ENCODE peak calls at places on chromosomes 1 and 21, in four cellular contexts. U, E, T and J are unnamed samples.

GRCh38 chr1:193592325-193592724 is 405.9 kb upstream of the B3GALT2 start:
- DNase-seq in U (no peak), E (no peak), T (no peak), J (no peak)

GRCh38 chr1:94955767-94956632 is 29.1 kb upstream of the CNN3 start:
- DNase-seq in U (peak; percentile 41), T (no peak), E (peak; percentile 34), J (no peak)

GRCh38 chr1:8077120-8077573 is 51.0 kb upstream of the ERRFI1 start:
- DNase-seq in E (peak; percentile 81), U (peak; percentile 99), T (peak; percentile 41), J (peak; percentile 10)

GRCh38 chr21:16029065-16029464 is 299.3 kb downstream of the USP25 start:
- DNase-seq in U (no peak), E (no peak), T (no peak), J (no peak)

GRCh38 chr1:212536586-212536985 is 72.0 kb upstream of the ATF3 start:
- DNase-seq in T (no peak), U (no peak), E (no peak), J (no peak)

GRCh38 chr1:1937549-1938275 is 18.6 kb upstream of the TMEM52 start:
- DNase-seq in T (no peak), E (peak; percentile 1), U (no peak), J (no peak)

GRCh38 chr1:235404190-235404589 is 37.0 kb downstream of the TBCE start:
- DNase-seq in T (no peak), U (peak; percentile 62), E (no peak), J (no peak)

GRCh38 chr1:214261206-214262123 is 19.5 kb upstream of the SMYD2 start:
- DNase-seq in U (peak; percentile 74), E (peak; percentile 89), T (peak; percentile 88), J (peak; percentile 87)

GRCh38 chr1:45314266-45314665 is 12.4 kb upstream of the HPDL start:
- DNase-seq in T (no peak), U (no peak), E (no peak), J (no peak)

GRCh38 chr1:152089014-152089674 is at the start of gene TCHHL1:
- DNase-seq in T (no peak), U (no peak), E (no peak), J (no peak)

GRCh38 chr1:154999651-155000474 is 2.7 kb upstream of the ZBTB7B start:
- DNase-seq in T (peak; percentile 77), E (peak; percentile 76), U (peak; percentile 44), J (peak; percentile 76)

DNA sequence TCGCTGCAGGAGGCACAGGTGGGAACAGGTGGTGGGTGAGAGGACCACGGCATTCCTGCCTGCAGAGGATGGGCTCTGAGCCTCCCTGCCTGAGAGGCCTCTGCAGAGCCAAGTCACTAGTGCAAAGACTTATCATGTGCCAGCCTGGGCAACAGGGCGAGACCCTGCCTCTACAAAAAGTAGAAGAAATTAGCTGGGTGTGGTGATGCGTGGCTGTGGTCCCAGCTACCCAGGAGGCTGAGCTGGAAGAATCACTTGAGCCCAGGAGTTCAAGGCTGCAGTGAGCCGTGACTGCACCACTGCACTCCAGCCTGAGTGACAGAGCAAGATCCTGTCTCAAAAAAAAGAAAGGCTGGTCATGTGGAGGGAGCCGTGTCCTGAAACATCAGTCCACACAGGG is 46.4 kb downstream of the PKNOX1 start:
- DNase-seq in T (no peak), U (no peak), E (no peak), J (no peak)
- H3K4me2 ChIP-seq in T (no peak overlapping the region), U (no peak overlapping the region), E (no peak overlapping the region), J (no peak overlapping the region)

GRCh38 chr1:195053478-195053877 is 1554.8 kb downstream of the KCNT2 start:
- DNase-seq in U (no peak), T (no peak), E (no peak), J (no peak)
- H2AFZ ChIP-seq in U (no peak overlapping the region), T (no peak overlapping the region), E (no peak overlapping the region), J (no peak overlapping the region)

GRCh38 chr1:110455151-110455550 is 4.2 kb downstream of the PROK1 start:
- DNase-seq in E (no peak), T (peak; percentile 84), U (no peak), J (peak; percentile 64)
- H3K4me2 ChIP-seq in E (no peak overlapping the region), T (no peak overlapping the region), U (no peak overlapping the region), J (no peak overlapping the region)

GRCh38 chr1:161805399-161806197 is 39.5 kb downstream of the ATF6 start:
- DNase-seq in E (no peak), T (no peak), U (no peak), J (no peak)
- H2AFZ ChIP-seq in E (no peak overlapping the region), T (no peak overlapping the region), U (no peak overlapping the region), J (no peak overlapping the region)

GRCh38 chr21:44957901-44958451 is 18.1 kb downstream of the SLX9 start:
- DNase-seq in U (no peak), T (no peak), E (no peak), J (no peak)
- H3K4me2 ChIP-seq in U (no peak overlapping the region), T (no peak overlapping the region), E (no peak overlapping the region), J (peak overlapping the region; percentile 12)

GRCh38 chr1:24683713-24684162 is 40.6 kb downstream of the SRRM1 start:
- DNase-seq in T (no peak), U (peak; percentile 94), E (peak; percentile 86), J (no peak)
- H2AFZ ChIP-seq in T (no peak overlapping the region), U (no peak overlapping the region), E (no peak overlapping the region), J (no peak overlapping the region)

DNA sequence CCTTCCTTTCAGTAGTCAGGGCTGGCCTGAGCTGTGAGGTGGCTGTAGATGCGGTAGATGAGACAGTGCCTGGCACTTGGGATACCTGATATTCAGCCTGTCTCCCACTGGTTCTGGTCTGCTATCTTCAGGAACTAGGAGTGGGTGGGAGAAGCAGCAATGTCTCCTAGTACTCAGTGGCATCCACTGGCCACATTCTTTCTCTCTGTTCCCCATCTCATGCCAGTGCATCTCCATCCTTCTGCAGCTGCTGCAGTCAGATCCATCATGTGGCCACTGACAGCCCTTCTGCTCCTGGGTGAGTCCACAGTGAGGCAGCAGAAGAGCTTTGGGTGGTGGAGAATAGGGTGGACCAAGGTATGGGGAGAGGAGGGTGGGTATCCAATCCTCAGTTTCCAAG is 1.1 kb downstream of the FCRLB start:
- DNase-seq in T (no peak), E (no peak), U (no peak), J (no peak)
- H3K4me2 ChIP-seq in T (no peak overlapping the region), E (no peak overlapping the region), U (no peak overlapping the region), J (no peak overlapping the region)

DNA sequence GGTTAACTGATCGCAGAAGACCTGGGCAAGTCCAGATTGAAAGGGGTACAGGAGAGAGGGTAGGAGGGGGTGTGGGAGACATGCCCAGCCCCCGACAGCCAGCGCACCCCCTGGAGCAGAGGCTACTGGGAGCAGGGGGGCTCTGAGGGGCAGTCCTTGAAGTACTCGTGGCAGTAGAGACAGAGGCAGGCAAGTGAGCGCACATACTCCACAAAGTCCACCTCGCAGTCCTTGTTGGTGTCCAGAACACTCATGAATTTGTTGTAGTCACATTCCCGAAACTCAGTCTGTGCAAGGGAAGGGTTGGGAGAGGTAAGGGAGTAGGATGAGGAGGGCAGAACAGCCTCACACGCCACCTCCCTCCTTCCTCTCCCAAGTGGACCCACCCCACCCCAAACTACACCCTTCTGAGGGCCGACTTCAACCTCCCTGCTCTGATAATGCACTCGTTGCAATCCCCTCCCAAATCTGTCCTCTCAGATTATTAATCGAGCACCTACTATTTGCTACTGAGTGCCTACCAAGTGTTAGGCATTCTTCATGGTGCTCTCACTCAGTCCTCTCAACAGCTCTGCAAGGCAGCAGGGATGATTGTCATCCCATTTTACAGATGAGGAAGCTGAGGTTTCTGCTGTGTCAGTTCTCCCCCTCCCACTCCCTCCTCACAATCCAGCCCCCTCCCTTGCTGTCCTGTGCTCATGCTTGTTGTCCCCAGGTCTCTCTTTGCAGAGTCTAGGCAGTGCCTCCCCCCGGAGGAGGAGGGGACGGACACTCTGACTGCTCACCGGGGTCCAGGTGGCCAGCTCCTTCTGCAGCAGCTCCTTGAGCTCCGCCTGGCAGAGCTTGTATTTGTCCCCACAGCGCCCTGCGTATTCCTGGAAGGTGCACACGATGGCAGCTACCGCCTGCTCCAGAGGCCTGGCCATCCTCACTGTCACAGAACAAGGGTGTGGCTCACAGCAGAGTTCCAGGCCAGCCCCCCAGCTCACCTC is 1.2 kb downstream of the S100A3 start:
- DNase-seq in T (peak; percentile 28), E (no peak), U (no peak), J (no peak)
- H2AFZ ChIP-seq in T (no peak overlapping the region), E (no peak overlapping the region), U (no peak overlapping the region), J (peak overlapping the region; percentile 74)